ENCODE peak calls at places on chromosomes 6 and 20, in five cellular contexts. S is effector memory CD4-positive, alpha-beta T cell; R is heart left ventricle; K is foreskin keratinocyte; X is mesenchymal stem cell. P is an unnamed sample.

GRCh38 chr6:167827588-167828324 is 1.0 kb downstream of the AFDN start:
- DNase-seq in S (peak; percentile 15), R (peak; percentile 54), K (no peak), X (peak; percentile 62), P (peak; percentile 64)

GRCh38 chr6:139473239-139473701 is 98.8 kb upstream of the CITED2 start:
- DNase-seq in S (no peak), X (peak; percentile 55), K (peak; percentile 52), R (no peak), P (no peak)

GRCh38 chr6:55918639-55919038 is 43.2 kb upstream of the BMP5 start:
- DNase-seq in R (no peak), K (peak; percentile 75), S (no peak), X (no peak), P (no peak)

GRCh38 chr6:25506020-25506419 is 146.0 kb upstream of the SCGN start:
- DNase-seq in S (no peak), R (no peak), K (peak; percentile 59), X (no peak), P (no peak)

GRCh38 chr6:37354526-37355384 is 972 bp downstream of the RNF8 start:
- DNase-seq in R (peak; percentile 27), X (peak; percentile 39), S (no peak), K (no peak), P (peak; percentile 11)

GRCh38 chr6:159092631-159093030 is 47.8 kb upstream of the TAGAP start:
- DNase-seq in S (no peak), R (no peak), X (no peak), K (no peak), P (no peak)

GRCh38 chr6:167225903-167226508 is 65.1 kb upstream of the UNC93A start:
- DNase-seq in S (no peak), X (no peak), R (no peak), K (no peak), P (no peak)

GRCh38 chr6:44247338-44248302 is 719 bp downstream of the HSP90AB1 start:
- DNase-seq in R (peak; percentile 87), K (peak; percentile 38), S (peak; percentile 80), X (peak; percentile 64), P (peak; percentile 78)

GRCh38 chr6:26284537-26285142 is 80.4 kb upstream of the BTN3A2 start:
- DNase-seq in X (peak; percentile 74), S (peak; percentile 27), R (peak; percentile 58), K (peak; percentile 49), P (peak; percentile 71)

GRCh38 chr20:7195704-7196103 is 428.2 kb downstream of the BMP2 start:
- DNase-seq in K (peak; percentile 68), S (no peak), X (peak; percentile 8), R (no peak), P (no peak)

GRCh38 chr6:160005861-160006540 is 37.1 kb downstream of the IGF2R start:
- DNase-seq in X (no peak), K (no peak), S (no peak), R (peak; percentile 49), P (no peak)

GRCh38 chr6:144283781-144284473 is 1.2 kb upstream of the UTRN start:
- DNase-seq in K (no peak), R (no peak), S (no peak), X (peak; percentile 60), P (no peak)

GRCh38 chr6:149220882-149221773 is 96.4 kb upstream of the TAB2 start:
- DNase-seq in R (no peak), S (no peak), K (no peak), X (no peak), P (no peak)

GRCh38 chr6:129105793-129106192 is 222.9 kb downstream of the LAMA2 start:
- DNase-seq in S (no peak), K (no peak), R (no peak), X (peak; percentile 8), P (no peak)

GRCh38 chr6:131268303-131268702 is 133.0 kb downstream of the AKAP7 start:
- DNase-seq in X (no peak), S (no peak), R (no peak), K (no peak), P (no peak)

GRCh38 chr6:90715093-90715655 is 128.3 kb upstream of the MAP3K7 start:
- DNase-seq in S (no peak), X (no peak), K (peak; percentile 76), R (no peak), P (no peak)

GRCh38 chr6:109945091-109945490 is 33.0 kb upstream of the GPR6 start:
- DNase-seq in X (no peak), K (no peak), R (no peak), S (no peak), P (no peak)

GRCh38 chr20:49682798-49683197 is 30.9 kb downstream of the B4GALT5 start:
- DNase-seq in S (no peak), X (no peak), K (no peak), R (no peak), P (no peak)

GRCh38 chr20:49682278-49682677 is 31.4 kb downstream of the B4GALT5 start:
- DNase-seq in R (no peak), X (no peak), K (no peak), S (no peak), P (no peak)

GRCh38 chr20:49676581-49677291 is 36.9 kb downstream of the B4GALT5 start:
- DNase-seq in X (peak; percentile 61), S (peak; percentile 51), R (no peak), K (peak; percentile 65), P (no peak)

GRCh38 chr20:49677777-49678758 is 35.6 kb downstream of the B4GALT5 start:
- DNase-seq in X (no peak), K (no peak), R (no peak), S (no peak), P (no peak)

GRCh38 chr20:49680475-49680874 is 33.2 kb downstream of the B4GALT5 start:
- DNase-seq in X (peak; percentile 37), K (no peak), R (no peak), S (no peak), P (no peak)
- H3K4me1 ChIP-seq in X (peaks cover 33% of the 10 kb centered on the region), K (peaks cover 28% of the 10 kb centered on the region), R (peaks cover 61% of the 10 kb centered on the region), S (peaks cover 25% of the 10 kb centered on the region), P (peaks cover 40% of the 10 kb centered on the region)

GRCh38 chr6:50211582-50211981 is 161.9 kb upstream of the DEFB112 start:
- DNase-seq in R (no peak), X (no peak), S (no peak), K (no peak), P (no peak)
- H3K4me1 ChIP-seq in R (no peaks in the 10 kb centered on the region), X (no peaks in the 10 kb centered on the region), S (no peaks in the 10 kb centered on the region), K (no peaks in the 10 kb centered on the region), P (no peaks in the 10 kb centered on the region)

GRCh38 chr20:36493801-36494114 is 47.6 kb upstream of the MYL9 start:
- DNase-seq in S (no peak), K (peak; percentile 51), R (peak; percentile 62), X (no peak), P (no peak)
- H3K4me1 ChIP-seq in S (peaks cover 30% of the 10 kb centered on the region), K (peaks cover 17% of the 10 kb centered on the region), R (peaks cover 82% of the 10 kb centered on the region), X (peaks cover 47% of the 10 kb centered on the region), P (peaks cover 60% of the 10 kb centered on the region)

GRCh38 chr20:31838646-31839292 is 6.6 kb downstream of the FOXS1 start:
- DNase-seq in X (no peak), K (no peak), R (no peak), S (no peak), P (peak; percentile 47)
- H3K4me1 ChIP-seq in X (peaks cover 81% of the 10 kb centered on the region), K (no peaks in the 10 kb centered on the region), R (peaks cover 94% of the 10 kb centered on the region), S (no peaks in the 10 kb centered on the region), P (peaks cover 100% of the 10 kb centered on the region)

DNA sequence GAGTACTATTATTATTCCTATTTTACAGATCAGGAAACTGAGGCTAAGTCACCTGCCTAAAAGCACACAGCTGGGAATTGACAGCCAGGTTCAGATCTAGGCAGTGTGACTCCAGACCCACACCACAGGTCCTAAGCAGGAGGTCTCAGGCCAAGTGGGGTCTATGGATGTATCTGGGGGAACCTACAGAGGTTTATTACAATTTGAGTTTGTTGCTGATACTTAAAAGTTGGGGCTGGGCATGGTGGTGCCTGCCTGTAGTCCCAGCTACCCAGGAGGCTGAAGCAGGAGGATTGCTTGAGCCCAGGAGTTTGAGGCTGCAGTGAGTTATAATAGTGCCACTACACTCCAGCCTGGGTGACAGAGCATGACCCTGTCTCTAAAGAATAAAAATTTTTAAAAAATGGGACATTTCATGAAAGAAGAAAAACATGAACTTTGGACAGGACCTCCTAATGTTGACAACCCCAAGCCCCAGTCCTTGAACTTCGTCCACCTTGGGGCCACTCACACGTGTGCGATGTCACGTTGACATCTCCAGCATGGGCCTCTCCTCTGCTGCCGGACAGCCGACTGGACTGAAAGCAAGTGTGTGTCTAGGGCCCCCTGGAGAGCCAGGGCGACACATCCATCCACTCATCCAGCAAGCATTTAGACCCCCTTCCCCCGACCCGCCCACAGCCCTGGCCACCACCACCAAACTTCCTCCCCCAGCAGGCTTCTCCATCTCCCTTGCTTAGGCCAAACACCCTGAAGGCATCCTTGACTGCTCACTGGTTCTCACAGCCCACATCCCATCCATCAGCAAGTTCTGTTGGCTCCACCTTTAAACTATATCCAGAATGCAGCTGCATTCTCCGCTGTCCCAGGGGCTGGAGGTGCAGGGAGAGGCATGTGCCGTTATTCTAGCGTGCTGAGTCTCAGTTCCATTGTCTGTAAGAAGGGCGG is 40.0 kb downstream of the NOL4L start:
- DNase-seq in K (no peak), R (no peak), S (no peak), X (no peak), P (no peak)
- H3K4me1 ChIP-seq in K (no peaks in the 10 kb centered on the region), R (no peaks in the 10 kb centered on the region), S (peaks cover 57% of the 10 kb centered on the region), X (peaks cover 5% of the 10 kb centered on the region), P (no peaks in the 10 kb centered on the region)

GRCh38 chr6:67331304-67331703 is 1303.8 kb upstream of the ADGRB3 start:
- DNase-seq in X (no peak), K (no peak), S (no peak), R (no peak), P (no peak)
- H3K4me1 ChIP-seq in X (peaks cover 4% of the 10 kb centered on the region), K (no peaks in the 10 kb centered on the region), S (no peaks in the 10 kb centered on the region), R (no peaks in the 10 kb centered on the region), P (no peaks in the 10 kb centered on the region)